ENCODE peak calls at places on chromosomes 4 and X, in eight cellular contexts. Q is ELF-1, I is erythroblast, W is endothelial cell, U is NCI-H748 treated with DMSO at 0.1 percent for 48 hours, N is NCI-H1436, M is progenitor cell of endocrine pancreas, A is HT1080. F is an unnamed sample.

GRCh38 chrX:40096395-40097091 is 1.2 kb downstream of the BCOR start:
- DNase-seq in Q (peak; percentile 64), I (peak; percentile 65), W (peak; percentile 30), U (peak; percentile 8), N (no peak), M (no peak), A (no peak), F (peak; percentile 70)

GRCh38 chr4:147754037-147754445 is 22.2 kb downstream of the ARHGAP10 start:
- DNase-seq in Q (peak; percentile 49), I (no peak), W (no peak), U (no peak), N (no peak), M (no peak), A (peak; percentile 63), F (no peak)

GRCh38 chr4:73501664-73502265 is 20.2 kb downstream of the AFM start:
- DNase-seq in Q (no peak), I (no peak), W (no peak), U (no peak), N (no peak), M (no peak), A (no peak), F (no peak)

GRCh38 chr4:78565971-78566372 is 14.4 kb downstream of the ANXA3 start:
- DNase-seq in Q (no peak), I (no peak), W (no peak), U (no peak), N (no peak), M (no peak), A (peak; percentile 78), F (no peak)

GRCh38 chrX:20571611-20572010 is 304.9 kb upstream of the RPS6KA3 start:
- DNase-seq in Q (no peak), I (no peak), W (no peak), U (no peak), N (no peak), M (no peak), A (no peak), F (peak; percentile 5)

GRCh38 chr4:174055344-174055743 is 228.1 kb downstream of the FBXO8 start:
- DNase-seq in Q (no peak), I (no peak), W (no peak), U (no peak), N (no peak), M (no peak), A (no peak), F (no peak)

GRCh38 chr4:25032126-25032525 is 1.4 kb upstream of the LGI2 start:
- DNase-seq in Q (no peak), I (no peak), W (no peak), U (no peak), N (no peak), M (no peak), A (no peak), F (no peak)

GRCh38 chrX:102651968-102652744 is 873 bp downstream of the GPRASP1 start:
- DNase-seq in Q (peak; percentile 61), I (peak; percentile 63), W (peak; percentile 20), U (peak; percentile 33), N (peak; percentile 63), M (no peak), A (no peak), F (no peak)

GRCh38 chrX:16786791-16787735 is 797 bp downstream of the TXLNG start:
- DNase-seq in Q (no peak), I (peak; percentile 73), W (peak; percentile 3), U (no peak), N (no peak), M (peak; percentile 24), A (no peak), F (peak; percentile 54)

GRCh38 chrX:145826466-145826865 is 8.8 kb downstream of the SLITRK2 start:
- DNase-seq in Q (no peak), I (no peak), W (no peak), U (no peak), N (no peak), M (no peak), A (no peak), F (no peak)

GRCh38 chr4:72505314-72505744 is 63.7 kb downstream of the ADAMTS3 start:
- DNase-seq in Q (peak; percentile 79), I (peak; percentile 57), W (peak; percentile 16), U (no peak), N (no peak), M (no peak), A (peak; percentile 33), F (peak; percentile 44)

GRCh38 chr4:24794111-24794860 is 1.1 kb upstream of the SOD3 start:
- DNase-seq in Q (peak; percentile 23), I (no peak), W (no peak), U (no peak), N (no peak), M (no peak), A (no peak), F (no peak)

GRCh38 chrX:120718969-120719368 is 89.1 kb upstream of the C1GALT1C1 start:
- DNase-seq in Q (no peak), I (no peak), W (no peak), U (no peak), N (no peak), M (no peak), A (peak; percentile 14), F (no peak)

GRCh38 chr4:69321153-69321729 is 41.0 kb downstream of the UGT2B28 start:
- DNase-seq in Q (no peak), I (peak; percentile 36), W (no peak), U (peak; percentile 0), N (peak; percentile 43), M (no peak), A (no peak), F (no peak)

GRCh38 chr4:7514789-7515188 is 80.1 kb upstream of the PSAPL1 start:
- DNase-seq in Q (no peak), I (no peak), W (no peak), U (no peak), N (no peak), M (no peak), A (no peak), F (no peak)

GRCh38 chr4:120557372-120557771 is 365.2 kb downstream of the PRDM5 start:
- DNase-seq in Q (no peak), I (no peak), W (no peak), U (no peak), N (no peak), M (no peak), A (peak; percentile 15), F (no peak)

GRCh38 chr4:26490111-26490979 is at the start of gene CCKAR:
- DNase-seq in Q (no peak), I (no peak), W (no peak), U (peak; percentile 67), N (peak; percentile 87), M (no peak), A (no peak), F (no peak)

GRCh38 chr4:99868126-99868596 is 26.1 kb downstream of the LAMTOR3 start:
- DNase-seq in Q (peak; percentile 8), I (no peak), W (no peak), U (no peak), N (no peak), M (no peak), A (peak; percentile 50), F (no peak)

GRCh38 chr4:115030281-115030680 is 83.1 kb downstream of the NDST4 start:
- DNase-seq in Q (no peak), I (no peak), W (no peak), U (no peak), N (no peak), M (no peak), A (no peak), F (no peak)

GRCh38 chr4:106303548-106303947 is 12.5 kb downstream of the TBCK start:
- DNase-seq in Q (peak; percentile 20), I (no peak), W (no peak), U (no peak), N (no peak), M (no peak), A (no peak), F (no peak)

GRCh38 chrX:42085836-42086235 is 162.5 kb upstream of the CASK start:
- DNase-seq in Q (no peak), I (no peak), W (no peak), U (no peak), N (no peak), M (no peak), A (no peak), F (no peak)

GRCh38 chr4:152430507-152430906 is 105.4 kb downstream of the FBXW7 start:
- DNase-seq in Q (no peak), I (no peak), W (no peak), U (no peak), N (no peak), M (no peak), A (no peak), F (no peak)

GRCh38 chr4:2932951-2933565 is 30.1 kb downstream of the NOP14 start:
- DNase-seq in Q (no peak), I (peak; percentile 27), W (no peak), U (no peak), N (no peak), M (no peak), A (no peak), F (peak; percentile 86)

GRCh38 chr4:142572076-142572475 is 274.0 kb downstream of the INPP4B start:
- DNase-seq in Q (no peak), I (no peak), W (no peak), U (no peak), N (no peak), M (no peak), A (no peak), F (no peak)

GRCh38 chrX:107978707-107979307 is 3.4 kb downstream of the TEX13B start:
- DNase-seq in Q (peak; percentile 56), I (peak; percentile 19), W (no peak), U (peak; percentile 5), N (no peak), M (no peak), A (peak; percentile 3), F (peak; percentile 26)